ENCODE peak calls at places on chromosomes 3 and 15, in six cellular contexts. One of them, this sample, is unnamed.

GRCh38 chr15:36356978-36357582 is 222.3 kb upstream of the CDIN1 start:
- DNase-seq in neuronal stem cell: no peak
- DNase-seq in heart right ventricle: no peak
- DNase-seq in AG04449: peak; percentile 71
- DNase-seq in RWPE2: no peak
- DNase-seq in bronchial epithelial cell: no peak
- DNase-seq in this sample: peak; percentile 58

GRCh38 chr15:101437209-101437608 is 52.3 kb downstream of the PCSK6 start:
- DNase-seq in bronchial epithelial cell: peak; percentile 5
- DNase-seq in AG04449: no peak
- DNase-seq in heart right ventricle: no peak
- DNase-seq in neuronal stem cell: no peak
- DNase-seq in RWPE2: no peak
- DNase-seq in this sample: no peak

GRCh38 chr3:52779411-52780297 is 2.3 kb downstream of the ITIH1 start:
- DNase-seq in RWPE2: no peak
- DNase-seq in bronchial epithelial cell: no peak
- DNase-seq in heart right ventricle: no peak
- DNase-seq in AG04449: no peak
- DNase-seq in neuronal stem cell: no peak
- DNase-seq in this sample: no peak

GRCh38 chr3:141275032-141275422 is 43.4 kb downstream of the PXYLP1 start:
- DNase-seq in heart right ventricle: no peak
- DNase-seq in RWPE2: no peak
- DNase-seq in neuronal stem cell: no peak
- DNase-seq in AG04449: no peak
- DNase-seq in bronchial epithelial cell: peak; percentile 93
- DNase-seq in this sample: peak; percentile 41

GRCh38 chr15:29143909-29144308 is 125.7 kb downstream of the NSMCE3 start:
- DNase-seq in neuronal stem cell: no peak
- DNase-seq in heart right ventricle: no peak
- DNase-seq in bronchial epithelial cell: no peak
- DNase-seq in AG04449: peak; percentile 55
- DNase-seq in RWPE2: no peak
- DNase-seq in this sample: peak; percentile 36

GRCh38 chr3:52245322-52246263 is at the start of gene PPM1M:
- DNase-seq in neuronal stem cell: peak; percentile 45
- DNase-seq in bronchial epithelial cell: no peak
- DNase-seq in heart right ventricle: peak; percentile 64
- DNase-seq in AG04449: no peak
- DNase-seq in RWPE2: peak; percentile 51
- DNase-seq in this sample: no peak

GRCh38 chr3:146493221-146493620 is 23.9 kb upstream of the PLSCR2 start:
- DNase-seq in RWPE2: no peak
- DNase-seq in bronchial epithelial cell: peak; percentile 37
- DNase-seq in heart right ventricle: no peak
- DNase-seq in neuronal stem cell: no peak
- DNase-seq in AG04449: no peak
- DNase-seq in this sample: no peak

GRCh38 chr3:132380979-132381944 is 36.0 kb upstream of the DNAJC13 start:
- DNase-seq in neuronal stem cell: no peak
- DNase-seq in AG04449: no peak
- DNase-seq in bronchial epithelial cell: no peak
- DNase-seq in heart right ventricle: no peak
- DNase-seq in RWPE2: no peak
- DNase-seq in this sample: no peak

GRCh38 chr3:108834551-108834950 is 12.0 kb downstream of the TRAT1 start:
- DNase-seq in AG04449: no peak
- DNase-seq in RWPE2: no peak
- DNase-seq in bronchial epithelial cell: no peak
- DNase-seq in heart right ventricle: no peak
- DNase-seq in neuronal stem cell: no peak
- DNase-seq in this sample: no peak

GRCh38 chr15:29003446-29004233 is 117.9 kb downstream of the APBA2 start:
- DNase-seq in heart right ventricle: no peak
- DNase-seq in RWPE2: no peak
- DNase-seq in bronchial epithelial cell: no peak
- DNase-seq in neuronal stem cell: no peak
- DNase-seq in AG04449: no peak
- DNase-seq in this sample: no peak

GRCh38 chr15:75449585-75450306 is 1.7 kb downstream of the SIN3A start:
- DNase-seq in neuronal stem cell: no peak
- DNase-seq in heart right ventricle: no peak
- DNase-seq in RWPE2: no peak
- DNase-seq in AG04449: no peak
- DNase-seq in bronchial epithelial cell: no peak
- DNase-seq in this sample: no peak

GRCh38 chr3:73768594-73769308 is 144.0 kb upstream of the PDZRN3 start:
- DNase-seq in AG04449: no peak
- DNase-seq in RWPE2: no peak
- DNase-seq in bronchial epithelial cell: no peak
- DNase-seq in heart right ventricle: no peak
- DNase-seq in neuronal stem cell: no peak
- DNase-seq in this sample: no peak

GRCh38 chr3:12299026-12299425 is 10.2 kb downstream of the PPARG start:
- DNase-seq in bronchial epithelial cell: no peak
- DNase-seq in AG04449: no peak
- DNase-seq in neuronal stem cell: no peak
- DNase-seq in heart right ventricle: no peak
- DNase-seq in RWPE2: no peak
- DNase-seq in this sample: no peak
- H3K4me3 ChIP-seq in bronchial epithelial cell: no peak overlapping the region
- H3K4me3 ChIP-seq in AG04449: no peak overlapping the region
- H3K4me3 ChIP-seq in neuronal stem cell: no peak overlapping the region
- H3K4me3 ChIP-seq in heart right ventricle: no peak overlapping the region
- H3K4me3 ChIP-seq in RWPE2: no peak overlapping the region
- H3K4me3 ChIP-seq in this sample: no peak overlapping the region

DNA sequence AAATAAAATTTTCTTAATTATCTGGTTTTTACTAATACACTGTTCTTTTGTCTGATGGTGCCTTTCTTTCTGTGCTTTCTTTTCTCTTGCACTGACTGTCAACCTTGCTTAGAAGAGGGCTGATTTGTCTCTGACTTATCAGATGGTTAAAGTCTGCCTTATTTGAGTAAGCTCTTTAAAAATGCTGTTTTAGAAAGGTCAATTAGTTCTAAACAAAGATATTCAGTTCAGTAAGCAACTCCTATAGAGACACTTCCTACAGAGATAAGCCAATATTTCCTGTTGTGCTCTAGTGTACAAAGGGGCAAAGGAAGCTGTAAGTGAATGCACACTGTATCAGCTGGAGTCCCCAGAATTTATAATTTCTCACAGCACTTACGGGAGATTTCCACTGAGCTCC is 153.4 kb upstream of the TSPAN3 start:
- DNase-seq in neuronal stem cell: peak; percentile 17
- DNase-seq in heart right ventricle: no peak
- DNase-seq in bronchial epithelial cell: no peak
- DNase-seq in RWPE2: no peak
- DNase-seq in AG04449: no peak
- DNase-seq in this sample: no peak
- H3K4me3 ChIP-seq in neuronal stem cell: no peak overlapping the region
- H3K4me3 ChIP-seq in heart right ventricle: no peak overlapping the region
- H3K4me3 ChIP-seq in bronchial epithelial cell: no peak overlapping the region
- H3K4me3 ChIP-seq in RWPE2: no peak overlapping the region
- H3K4me3 ChIP-seq in AG04449: no peak overlapping the region
- H3K4me3 ChIP-seq in this sample: no peak overlapping the region

GRCh38 chr3:129598484-129598883 is 8.0 kb downstream of the PLXND1 start:
- DNase-seq in neuronal stem cell: no peak
- DNase-seq in bronchial epithelial cell: no peak
- DNase-seq in RWPE2: no peak
- DNase-seq in AG04449: no peak
- DNase-seq in heart right ventricle: no peak
- DNase-seq in this sample: no peak

GRCh38 chr3:129597792-129598381 is 8.6 kb downstream of the PLXND1 start:
- DNase-seq in neuronal stem cell: no peak
- DNase-seq in bronchial epithelial cell: no peak
- DNase-seq in RWPE2: no peak
- DNase-seq in AG04449: no peak
- DNase-seq in heart right ventricle: no peak
- DNase-seq in this sample: no peak

GRCh38 chr3:129595544-129596193 is 10.8 kb downstream of the PLXND1 start:
- DNase-seq in neuronal stem cell: no peak
- DNase-seq in heart right ventricle: no peak
- DNase-seq in bronchial epithelial cell: no peak
- DNase-seq in AG04449: no peak
- DNase-seq in RWPE2: no peak
- DNase-seq in this sample: no peak

GRCh38 chr3:129596194-129597086 is 10.0 kb downstream of the PLXND1 start:
- DNase-seq in heart right ventricle: peak; percentile 93
- DNase-seq in bronchial epithelial cell: no peak
- DNase-seq in RWPE2: no peak
- DNase-seq in AG04449: peak; percentile 81
- DNase-seq in neuronal stem cell: no peak
- DNase-seq in this sample: peak; percentile 89

DNA sequence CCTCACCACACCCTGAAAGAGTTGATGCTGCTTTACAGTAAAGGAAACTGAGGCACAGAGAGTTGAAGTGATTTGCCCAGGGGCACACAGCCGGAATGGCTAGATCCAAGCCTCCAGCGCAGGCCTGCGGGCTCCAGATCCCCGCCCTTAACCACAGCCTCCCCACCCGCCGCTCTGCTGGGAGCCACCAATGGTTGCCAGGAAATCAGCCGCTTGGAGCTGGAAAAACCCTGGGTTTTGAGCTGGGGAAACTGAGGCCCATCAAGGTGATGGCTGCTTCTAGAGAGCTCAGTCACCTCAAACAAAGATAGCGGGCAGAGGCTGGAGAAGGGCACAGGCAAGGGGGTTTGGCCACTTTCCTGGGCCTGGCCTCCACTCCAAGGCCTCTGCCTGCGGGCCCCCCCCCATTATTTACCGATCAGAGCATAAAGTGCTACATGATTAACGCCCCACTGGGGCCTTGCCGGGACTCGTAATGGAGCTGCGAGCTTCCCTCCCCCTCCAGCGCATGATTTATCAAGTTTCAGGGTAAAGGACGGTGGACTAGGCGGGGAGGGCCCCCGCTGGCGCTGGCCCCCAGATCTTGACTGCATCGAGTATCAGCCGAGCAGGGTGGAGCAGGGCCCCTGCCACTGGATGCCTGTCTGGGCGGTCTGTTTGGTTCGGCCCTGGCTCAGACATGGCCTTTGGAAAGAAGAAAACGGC is 9.2 kb downstream of the PLXND1 start:
- DNase-seq in neuronal stem cell: no peak
- DNase-seq in AG04449: no peak
- DNase-seq in bronchial epithelial cell: no peak
- DNase-seq in RWPE2: no peak
- DNase-seq in heart right ventricle: no peak
- DNase-seq in this sample: no peak
- H3K4me3 ChIP-seq in neuronal stem cell: no peak overlapping the region
- H3K4me3 ChIP-seq in AG04449: no peak overlapping the region
- H3K4me3 ChIP-seq in bronchial epithelial cell: no peak overlapping the region
- H3K4me3 ChIP-seq in RWPE2: no peak overlapping the region
- H3K4me3 ChIP-seq in heart right ventricle: peak overlapping the region; percentile 13
- H3K4me3 ChIP-seq in this sample: no peak overlapping the region

GRCh38 chr15:64894395-64895056 is 17.2 kb upstream of the ANKDD1A start:
- DNase-seq in AG04449: no peak
- DNase-seq in bronchial epithelial cell: no peak
- DNase-seq in neuronal stem cell: no peak
- DNase-seq in heart right ventricle: peak; percentile 36
- DNase-seq in RWPE2: no peak
- DNase-seq in this sample: no peak
- H3K4me3 ChIP-seq in AG04449: no peak overlapping the region
- H3K4me3 ChIP-seq in bronchial epithelial cell: peak overlapping the region; percentile 27
- H3K4me3 ChIP-seq in neuronal stem cell: peak overlapping the region; percentile 3
- H3K4me3 ChIP-seq in heart right ventricle: peak overlapping the region; percentile 22
- H3K4me3 ChIP-seq in RWPE2: peak overlapping the region; percentile 10
- H3K4me3 ChIP-seq in this sample: no peak overlapping the region

GRCh38 chr3:160403796-160404510 is 4.5 kb downstream of the SMC4 start:
- DNase-seq in neuronal stem cell: no peak
- DNase-seq in AG04449: no peak
- DNase-seq in bronchial epithelial cell: no peak
- DNase-seq in heart right ventricle: no peak
- DNase-seq in RWPE2: no peak
- DNase-seq in this sample: no peak

GRCh38 chr3:160402249-160403027 is 3.0 kb downstream of the SMC4 start:
- DNase-seq in bronchial epithelial cell: no peak
- DNase-seq in AG04449: no peak
- DNase-seq in heart right ventricle: no peak
- DNase-seq in neuronal stem cell: no peak
- DNase-seq in RWPE2: no peak
- DNase-seq in this sample: no peak

GRCh38 chr3:160400631-160401150 is 1.2 kb downstream of the SMC4 start:
- DNase-seq in RWPE2: no peak
- DNase-seq in heart right ventricle: peak; percentile 31
- DNase-seq in AG04449: no peak
- DNase-seq in bronchial epithelial cell: no peak
- DNase-seq in neuronal stem cell: no peak
- DNase-seq in this sample: no peak

GRCh38 chr3:160401301-160402095 is 2.0 kb downstream of the SMC4 start:
- DNase-seq in RWPE2: no peak
- DNase-seq in neuronal stem cell: no peak
- DNase-seq in AG04449: no peak
- DNase-seq in bronchial epithelial cell: peak; percentile 46
- DNase-seq in heart right ventricle: no peak
- DNase-seq in this sample: peak; percentile 48

GRCh38 chr3:160403028-160403545 is 3.6 kb downstream of the SMC4 start:
- DNase-seq in bronchial epithelial cell: no peak
- DNase-seq in RWPE2: no peak
- DNase-seq in AG04449: no peak
- DNase-seq in neuronal stem cell: no peak
- DNase-seq in heart right ventricle: no peak
- DNase-seq in this sample: no peak
- H3K4me3 ChIP-seq in bronchial epithelial cell: no peak overlapping the region
- H3K4me3 ChIP-seq in RWPE2: peak overlapping the region; percentile 66
- H3K4me3 ChIP-seq in AG04449: peak overlapping the region; percentile 89
- H3K4me3 ChIP-seq in neuronal stem cell: peak overlapping the region; percentile 69
- H3K4me3 ChIP-seq in heart right ventricle: no peak overlapping the region
- H3K4me3 ChIP-seq in this sample: peak overlapping the region; percentile 91

This sample was measured in skeletal muscle cell.